ENCODE peak calls at places on chromosomes 3 and 15, in seven cellular contexts. J is sigmoid colon; M is GM23248; G is stomach; C is CD8-positive, alpha-beta memory T cell; P is heart right ventricle; L is AG04450. T is an unnamed sample.

GRCh38 chr15:98518823-98519561 is 129.3 kb upstream of the IGF1R start:
- DNase-seq in J (peak; percentile 78), M (peak; percentile 85), G (peak; percentile 44), C (peak; percentile 48), P (peak; percentile 59), L (peak; percentile 52), T (peak; percentile 57)

GRCh38 chr3:142489572-142490323 is 41.9 kb upstream of the XRN1 start:
- DNase-seq in J (no peak), M (no peak), G (no peak), C (no peak), P (no peak), L (peak; percentile 1), T (no peak)

GRCh38 chr3:96814581-96815567 is at the start of gene EPHA6:
- DNase-seq in J (peak; percentile 66), M (peak; percentile 22), G (no peak), C (no peak), P (no peak), L (no peak), T (no peak)

GRCh38 chr3:16061491-16061890 is 113.0 kb upstream of the GALNT15 start:
- DNase-seq in J (no peak), M (peak; percentile 42), G (no peak), C (no peak), P (no peak), L (no peak), T (no peak)

GRCh38 chr15:50176869-50177268 is 5.1 kb upstream of the SLC27A2 start:
- DNase-seq in J (no peak), M (peak; percentile 37), G (no peak), C (no peak), P (no peak), L (no peak), T (no peak)

GRCh38 chr3:125137432-125138033 is 75.0 kb downstream of the SLC12A8 start:
- DNase-seq in J (no peak), M (peak; percentile 76), G (no peak), C (no peak), P (no peak), L (no peak), T (peak; percentile 39)

GRCh38 chr3:76107935-76108570 is 322.7 kb upstream of the ZNF717 start:
- DNase-seq in J (no peak), M (peak; percentile 71), G (no peak), C (no peak), P (no peak), L (peak; percentile 24), T (no peak)

GRCh38 chr3:126267169-126267975 is 87.0 kb upstream of the ALDH1L1 start:
- DNase-seq in J (peak; percentile 92), M (peak; percentile 90), G (peak; percentile 83), C (no peak), P (peak; percentile 45), L (peak; percentile 84), T (peak; percentile 93)

GRCh38 chr3:123157598-123158287 is 44.0 kb upstream of the SEC22A start:
- DNase-seq in J (no peak), M (no peak), G (peak; percentile 80), C (no peak), P (no peak), L (no peak), T (no peak)

GRCh38 chr3:136989781-136990524 is 32.2 kb downstream of the IL20RB start:
- DNase-seq in J (no peak), M (no peak), G (no peak), C (no peak), P (no peak), L (no peak), T (no peak)

GRCh38 chr3:170414202-170414663 is 4.4 kb upstream of the CLDN11 start:
- DNase-seq in J (no peak), M (peak; percentile 90), G (no peak), C (peak; percentile 41), P (peak; percentile 25), L (peak; percentile 82), T (peak; percentile 81)

GRCh38 chr3:112646623-112647022 is 5.7 kb upstream of the CCDC80 start:
- DNase-seq in J (no peak), M (no peak), G (no peak), C (no peak), P (no peak), L (no peak), T (no peak)

GRCh38 chr15:99092554-99093172 is 12.2 kb upstream of the SYNM start:
- DNase-seq in J (no peak), M (no peak), G (no peak), C (no peak), P (no peak), L (no peak), T (no peak)

GRCh38 chr15:68114840-68115239 is 60.7 kb downstream of the PIAS1 start:
- DNase-seq in J (no peak), M (peak; percentile 16), G (no peak), C (no peak), P (no peak), L (no peak), T (no peak)

GRCh38 chr15:68112711-68113110 is 58.6 kb downstream of the PIAS1 start:
- DNase-seq in J (no peak), M (peak; percentile 76), G (no peak), C (no peak), P (no peak), L (no peak), T (no peak)

GRCh38 chr15:68113273-68113672 is 59.2 kb downstream of the PIAS1 start:
- DNase-seq in J (no peak), M (peak; percentile 54), G (no peak), C (no peak), P (no peak), L (no peak), T (peak; percentile 12)

GRCh38 chr15:68113751-68114150 is 59.6 kb downstream of the PIAS1 start:
- DNase-seq in J (no peak), M (peak; percentile 21), G (no peak), C (no peak), P (no peak), L (no peak), T (no peak)

DNA sequence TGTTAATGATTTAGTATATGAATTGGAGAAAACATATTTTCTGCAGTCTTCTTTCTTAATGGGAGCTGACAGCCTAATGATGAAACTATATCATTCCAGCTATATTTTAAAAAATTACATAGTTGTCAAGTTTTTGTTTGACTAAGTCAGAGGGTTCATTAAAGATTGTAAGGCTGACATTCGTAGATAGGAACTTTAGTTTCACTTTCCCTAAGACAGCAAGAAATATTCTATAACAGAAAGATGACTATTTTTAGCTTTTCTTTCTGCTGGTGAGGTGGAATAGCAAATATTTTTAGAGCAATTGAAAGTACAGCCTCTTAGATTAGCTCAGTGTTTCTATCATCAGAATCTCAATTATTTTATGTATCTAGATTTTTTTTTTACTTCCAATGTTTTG is 60.2 kb downstream of the PIAS1 start:
- DNase-seq in J (no peak), M (peak; percentile 68), G (no peak), C (no peak), P (no peak), L (no peak), T (no peak)
- H3K4me3 ChIP-seq in J (peak overlapping the region; percentile 40), M (peak overlapping the region; percentile 78), G (peak overlapping the region; percentile 12), C (no peak overlapping the region), P (peak overlapping the region; percentile 46), L (peak overlapping the region; percentile 50), T (peak overlapping the region; percentile 19)

DNA sequence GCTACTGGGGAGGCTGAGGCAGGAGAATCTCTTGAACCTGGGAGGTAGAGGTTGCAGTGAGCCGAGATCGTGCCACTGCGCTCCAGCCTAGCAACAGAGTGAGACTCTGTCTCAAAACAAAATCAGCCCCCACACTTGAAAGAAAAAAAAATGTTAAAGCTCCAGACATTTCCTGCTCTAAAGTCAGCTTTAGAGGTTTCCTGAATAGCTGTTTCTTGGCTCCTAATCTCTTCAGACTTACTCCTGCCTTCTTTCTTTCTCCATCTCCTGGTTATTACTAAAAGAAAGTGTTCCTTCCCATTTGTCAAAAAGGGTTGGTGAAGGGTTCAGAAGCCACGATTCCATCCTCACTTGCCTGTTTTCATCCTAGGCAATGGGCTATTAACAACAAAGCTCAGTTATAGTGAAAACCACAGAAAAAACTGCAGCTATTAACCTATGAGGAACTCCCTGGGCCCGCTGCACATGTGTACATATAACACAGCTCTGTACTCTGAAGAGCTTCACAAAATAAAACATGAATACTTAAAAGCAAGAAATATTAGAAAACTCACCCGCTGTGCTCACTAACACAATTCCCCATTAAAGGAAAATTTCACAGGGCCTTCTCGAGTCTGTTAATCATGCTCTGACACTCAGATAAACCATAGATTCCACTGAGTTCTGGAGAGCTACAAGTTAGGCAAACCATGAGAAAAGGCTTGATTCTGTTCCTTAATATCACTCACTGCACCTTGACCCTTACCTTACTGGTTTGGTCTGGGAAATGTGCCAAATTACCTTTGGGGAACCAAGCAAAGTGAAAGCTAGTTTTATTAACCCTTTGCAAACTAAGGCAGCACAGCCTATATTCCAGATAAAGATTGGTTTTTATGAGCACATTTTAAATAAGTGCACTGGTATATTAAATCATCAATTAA is 89.9 kb upstream of the TSPAN3 start:
- DNase-seq in J (no peak), M (no peak), G (peak; percentile 39), C (peak; percentile 50), P (no peak), L (no peak), T (no peak)
- H3K27ac ChIP-seq in J (no peak overlapping the region), M (no peak overlapping the region), G (peak overlapping the region; percentile 79), C (no peak overlapping the region), P (no peak overlapping the region), L (no peak overlapping the region), T (no peak overlapping the region)

GRCh38 chr15:73923488-73924164 is 2.6 kb upstream of the LOXL1 start:
- DNase-seq in J (no peak), M (no peak), G (no peak), C (no peak), P (no peak), L (no peak), T (no peak)
- H3K4me3 ChIP-seq in J (no peak overlapping the region), M (peak overlapping the region; percentile 45), G (no peak overlapping the region), C (no peak overlapping the region), P (no peak overlapping the region), L (peak overlapping the region; percentile 38), T (no peak overlapping the region)

GRCh38 chr3:197802505-197803459 is 11.7 kb downstream of the LRCH3 start:
- DNase-seq in J (no peak), M (peak; percentile 63), G (no peak), C (no peak), P (no peak), L (no peak), T (no peak)

GRCh38 chr3:197809356-197810020 is 18.4 kb downstream of the LRCH3 start:
- DNase-seq in J (no peak), M (peak; percentile 91), G (no peak), C (no peak), P (no peak), L (no peak), T (peak; percentile 40)

GRCh38 chr3:197811343-197811742 is 20.3 kb downstream of the LRCH3 start:
- DNase-seq in J (peak; percentile 75), M (peak; percentile 97), G (no peak), C (no peak), P (peak; percentile 54), L (no peak), T (no peak)

GRCh38 chr3:197810901-197811300 is 19.8 kb downstream of the LRCH3 start:
- DNase-seq in J (no peak), M (no peak), G (no peak), C (no peak), P (no peak), L (no peak), T (no peak)

DNA sequence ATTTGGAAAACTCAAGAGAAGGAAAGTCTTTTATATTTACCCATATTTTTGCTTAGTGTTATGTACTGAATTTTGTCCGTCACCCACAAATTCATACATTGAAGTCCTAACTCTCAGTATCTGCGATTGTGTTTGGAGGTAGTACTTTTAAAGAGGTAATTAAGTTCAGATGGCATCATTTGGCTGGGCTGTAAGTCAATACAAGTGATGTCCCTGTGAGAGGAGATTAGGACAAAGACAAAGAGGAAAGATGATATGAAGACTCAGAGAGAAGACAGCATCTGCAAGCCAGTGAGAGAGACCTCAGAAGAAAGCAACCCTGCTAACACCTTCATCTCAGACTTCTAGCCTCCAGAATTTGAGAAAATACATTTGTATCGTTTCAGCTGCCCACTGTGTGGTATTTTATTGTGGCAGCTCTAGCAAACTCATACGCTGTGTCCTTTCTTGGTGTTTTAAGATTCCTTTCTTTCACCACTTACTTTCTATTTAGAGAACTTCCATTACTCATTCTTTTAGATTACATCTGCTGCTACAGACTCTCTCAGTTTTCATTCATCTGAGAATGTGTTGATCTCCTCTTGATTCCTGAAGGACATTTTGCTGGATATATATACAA is 17.0 kb downstream of the LRCH3 start:
- DNase-seq in J (no peak), M (peak; percentile 75), G (no peak), C (no peak), P (no peak), L (no peak), T (peak; percentile 56)
- H3K27ac ChIP-seq in J (peak overlapping the region; percentile 43), M (peak overlapping the region; percentile 92), G (peak overlapping the region; percentile 59), C (no peak overlapping the region), P (no peak overlapping the region), L (peak overlapping the region; percentile 70), T (peak overlapping the region; percentile 44)